ENCODE peak calls at places on chromosome 2, in seven cellular contexts. N is left lung, M is esophagus squamous epithelium, C is heart left ventricle, H is IMR-90, W is adrenal gland, J is cardiac fibroblast. S is an unnamed sample.

GRCh38 chr2:20723543-20723942 is 56.6 kb downstream of the GDF7 start:
- DNase-seq in M (no peak), C (no peak), J (peak), N (no peak), H (peak), W (no peak), S (no peak)

GRCh38 chr2:238810321-238810720 is 37.6 kb upstream of the TWIST2 start:
- DNase-seq in H (no peak), C (no peak), J (no peak), M (no peak), N (no peak), W (no peak), S (no peak)

GRCh38 chr2:12501469-12502147 is 215.1 kb upstream of the TRIB2 start:
- DNase-seq in W (peak), J (no peak), M (no peak), N (no peak), C (peak), H (peak), S (no peak)

GRCh38 chr2:228426502-228427216 is 245.2 kb upstream of the SPHKAP start:
- DNase-seq in C (no peak), W (no peak), J (no peak), M (no peak), N (no peak), H (no peak), S (no peak)

GRCh38 chr2:37418956-37419355 is 74.5 kb downstream of the QPCT start:
- DNase-seq in J (no peak), N (no peak), W (no peak), C (no peak), H (peak), M (no peak), S (peak)

GRCh38 chr2:70728128-70728527 is 39.9 kb downstream of the ADD2 start:
- DNase-seq in J (no peak), C (no peak), M (no peak), W (no peak), N (no peak), H (no peak), S (no peak)

GRCh38 chr2:24404582-24404981 is 44.2 kb upstream of the ITSN2 start:
- DNase-seq in N (no peak), H (peak), J (peak), M (no peak), C (no peak), W (peak), S (peak)

GRCh38 chr2:6960659-6961058 is 43.4 kb downstream of the RNF144A start:
- DNase-seq in W (peak), J (peak), H (peak), C (no peak), N (no peak), M (no peak), S (peak)

GRCh38 chr2:45278345-45279078 is 269.3 kb upstream of the SIX2 start:
- DNase-seq in J (no peak), C (no peak), N (no peak), W (no peak), H (peak), M (no peak), S (no peak)

GRCh38 chr2:144456680-144457079 is 63.2 kb downstream of the ZEB2 start:
- DNase-seq in J (peak), H (peak), W (peak), M (no peak), N (no peak), C (peak), S (peak)

GRCh38 chr2:177572236-177572671 is 179.7 kb downstream of the AGPS start:
- DNase-seq in C (no peak), W (no peak), M (no peak), J (no peak), H (no peak), N (no peak), S (peak)

GRCh38 chr2:96537734-96538486 is 1.4 kb downstream of the ARID5A start:
- DNase-seq in J (no peak), N (peak), C (no peak), H (no peak), W (no peak), M (no peak), S (no peak)

GRCh38 chr2:168355110-168355509 is 101.0 kb upstream of the CERS6 start:
- DNase-seq in W (no peak), J (no peak), M (no peak), H (no peak), C (no peak), N (no peak), S (no peak)

GRCh38 chr2:85019121-85019520 is 48.2 kb downstream of the KCMF1 start:
- DNase-seq in M (no peak), J (no peak), C (no peak), N (no peak), W (no peak), H (no peak), S (peak)

GRCh38 chr2:199458017-199458805 is 472 bp upstream of the SATB2 start:
- DNase-seq in W (no peak), H (no peak), N (peak), C (peak), J (no peak), M (no peak), S (no peak)

GRCh38 chr2:67532325-67532724 is 135.2 kb downstream of the ETAA1 start:
- DNase-seq in M (no peak), C (no peak), W (no peak), N (no peak), J (no peak), H (no peak), S (no peak)

GRCh38 chr2:184646177-184646576 is 47.8 kb downstream of the ZNF804A start:
- DNase-seq in C (no peak), W (no peak), J (peak), N (no peak), H (peak), M (no peak), S (peak)

GRCh38 chr2:138510319-138510718 is 8.7 kb downstream of the SPOPL start:
- DNase-seq in J (no peak), W (no peak), M (no peak), C (no peak), N (no peak), H (no peak), S (no peak)

GRCh38 chr2:166230024-166230723 is 102.4 kb upstream of the SCN1A start:
- DNase-seq in N (no peak), M (no peak), H (peak), C (no peak), W (no peak), J (peak), S (peak)

GRCh38 chr2:88350262-88350640 is 102.2 kb downstream of the FOXI3 start:
- DNase-seq in J (no peak), W (no peak), C (no peak), H (no peak), N (no peak), M (no peak), S (no peak)

GRCh38 chr2:79977782-79978181 is 326.8 kb downstream of the LRRTM1 start:
- DNase-seq in W (no peak), J (no peak), M (no peak), H (peak), N (no peak), C (no peak), S (no peak)

GRCh38 chr2:149573760-149574159 is 13.8 kb downstream of the MMADHC start:
- DNase-seq in C (no peak), J (peak), H (peak), W (no peak), M (no peak), N (no peak), S (no peak)

GRCh38 chr2:26693287-26693849 is 846 bp downstream of the KCNK3 start:
- DNase-seq in N (no peak), J (no peak), H (no peak), M (no peak), C (peak), W (peak), S (no peak)

GRCh38 chr2:235745597-235745996 is 251.8 kb downstream of the AGAP1 start:
- DNase-seq in H (peak), M (no peak), N (no peak), J (peak), C (no peak), W (no peak), S (peak)

GRCh38 chr2:222912776-222913175 is 51.9 kb downstream of the ACSL3 start:
- DNase-seq in C (no peak), J (no peak), N (no peak), W (no peak), M (no peak), H (no peak), S (no peak)

GRCh38 chr2:222915092-222915957 is 54.5 kb downstream of the ACSL3 start:
- DNase-seq in W (no peak), M (no peak), J (peak), N (no peak), C (no peak), H (peak), S (peak)

GRCh38 chr2:222919841-222920609 is 59.2 kb downstream of the ACSL3 start:
- DNase-seq in H (peak), N (no peak), M (no peak), C (peak), J (peak), W (no peak), S (peak)

GRCh38 chr2:222920657-222921186 is 59.9 kb downstream of the ACSL3 start:
- DNase-seq in M (no peak), N (no peak), W (no peak), C (no peak), H (no peak), J (no peak), S (no peak)

GRCh38 chr2:222916229-222917197 is 55.7 kb downstream of the ACSL3 start:
- DNase-seq in J (no peak), M (no peak), H (no peak), N (no peak), W (no peak), C (no peak), S (no peak)
- TF ChIP-seq CTCF in J (no peak), M (no peak), H (no peak), N (no peak), W (no peak), C (peak), S (no peak)

GRCh38 chr2:30267161-30267568 is 35.8 kb downstream of the LBH start:
- DNase-seq in W (no peak), M (no peak), N (no peak), H (no peak), C (no peak), J (no peak), S (no peak)

GRCh38 chr2:30266051-30266621 is 34.8 kb downstream of the LBH start:
- DNase-seq in C (peak), J (peak), N (no peak), H (no peak), W (peak), M (no peak), S (no peak)

GRCh38 chr2:30264236-30264635 is 32.9 kb downstream of the LBH start:
- DNase-seq in M (no peak), N (no peak), W (peak), C (no peak), J (no peak), H (no peak), S (no peak)

GRCh38 chr2:30266705-30267104 is 35.4 kb downstream of the LBH start:
- DNase-seq in C (no peak), W (no peak), M (no peak), J (no peak), N (no peak), H (no peak), S (no peak)

DNA sequence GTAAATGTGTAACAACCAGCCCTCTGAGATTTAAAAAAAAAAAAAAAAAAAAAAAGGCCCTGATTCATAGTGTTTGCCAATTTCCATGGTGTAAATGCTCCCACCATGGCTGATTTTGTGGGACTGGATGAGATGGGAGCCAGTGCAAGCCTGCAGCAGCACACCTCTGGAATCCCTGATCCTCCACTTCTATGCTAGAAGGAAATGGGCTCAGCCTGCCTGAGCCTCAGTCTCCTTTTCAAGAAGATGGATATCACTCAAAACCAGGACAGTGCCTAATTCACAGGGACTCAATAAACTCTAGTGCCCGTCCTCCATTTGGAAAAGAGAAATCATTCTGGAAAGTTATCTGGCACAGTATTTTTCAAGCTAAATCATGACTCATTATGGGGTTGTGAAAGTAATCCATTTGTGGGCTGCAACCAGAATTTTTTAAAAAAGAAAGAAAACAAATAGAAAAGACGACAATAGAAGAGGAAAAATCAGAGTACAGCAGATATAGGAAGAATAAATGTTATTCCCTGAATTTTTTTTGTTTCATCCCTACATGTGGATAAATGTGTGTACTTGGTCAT is 34.2 kb downstream of the LBH start:
- DNase-seq in W (peak), C (no peak), H (peak), J (peak), M (no peak), N (no peak), S (peak)
- H3K4me3 ChIP-seq in W (no peak), C (peak), H (no peak), J (no peak), M (no peak), N (no peak), S (no peak)

DNA sequence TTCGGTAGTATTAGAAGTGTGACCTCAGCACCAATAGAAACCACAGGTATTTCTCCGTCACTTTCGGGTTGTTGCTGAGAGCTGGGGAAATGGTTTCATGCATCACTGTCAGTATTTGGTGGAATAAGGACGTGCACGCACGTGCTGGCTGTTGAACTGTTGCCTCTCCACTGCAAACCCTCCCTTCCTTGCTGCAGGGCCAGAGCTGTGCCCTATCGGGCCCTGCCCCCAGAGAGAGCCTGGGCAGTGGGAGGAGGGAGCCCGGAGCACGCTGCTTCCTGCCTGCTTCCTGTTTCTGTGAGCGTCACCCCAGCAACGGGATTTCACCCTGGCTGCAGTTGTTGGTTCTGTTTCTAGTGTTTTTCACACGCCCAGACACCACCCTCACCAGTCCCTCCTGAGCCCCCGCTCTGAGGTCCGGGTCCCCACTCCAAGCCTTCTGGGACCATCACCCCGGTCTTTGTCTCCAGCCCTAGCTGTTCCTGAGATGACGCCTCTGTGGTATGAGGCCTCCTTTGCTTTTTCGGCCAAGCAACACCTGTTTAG is 47.4 kb downstream of the LRRFIP1 start:
- DNase-seq in W (peak), J (peak), H (peak), C (peak), M (peak), N (peak), S (peak)
- TF ChIP-seq CTCF in W (peak), J (no peak), H (no peak), C (no peak), M (peak), N (no peak), S (no peak)

DNA sequence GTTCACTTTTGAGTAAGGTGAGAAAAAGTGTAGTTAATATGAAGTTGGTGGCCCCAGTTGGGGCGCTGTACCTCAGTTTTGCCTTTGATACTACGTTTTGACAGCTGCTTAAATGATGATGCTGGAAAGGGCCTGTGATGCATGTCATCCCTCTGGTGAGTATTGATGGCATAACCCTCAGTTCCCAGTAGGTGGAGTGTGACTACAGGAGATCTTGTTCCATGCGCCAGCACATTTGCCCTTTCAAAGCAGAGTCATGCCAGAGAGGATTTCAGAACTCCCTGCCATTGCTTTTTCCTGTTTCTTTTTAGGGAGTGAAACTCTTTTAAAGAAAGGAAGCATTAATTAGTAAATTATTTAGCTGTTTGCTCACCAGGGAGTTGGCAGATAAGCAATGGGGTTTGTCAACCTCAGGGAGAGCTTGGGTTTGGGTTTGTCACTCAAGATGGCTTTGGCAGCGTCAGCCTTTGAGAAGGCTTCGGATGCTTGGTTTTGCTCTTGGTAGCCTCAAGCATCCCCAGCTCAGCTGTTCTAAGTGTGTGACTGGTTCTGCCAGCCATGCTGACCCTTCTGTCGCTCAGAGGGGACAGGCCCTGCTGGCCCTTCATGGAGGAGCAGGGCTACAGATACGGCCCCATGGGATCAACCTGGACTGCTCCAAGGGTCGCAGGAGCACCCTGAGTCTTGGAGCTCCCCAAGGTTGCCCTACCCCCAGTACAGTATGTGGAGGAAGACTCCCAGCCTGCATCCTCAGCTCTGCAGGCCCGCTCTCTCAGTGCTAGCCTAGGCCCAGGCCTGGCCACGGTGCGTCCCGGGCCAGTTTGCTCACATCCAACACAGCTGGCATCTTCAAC is 29.1 kb downstream of the ARMC9 start:
- DNase-seq in C (peak), J (peak), H (peak), N (no peak), M (no peak), W (peak), S (peak)
- H3K4me3 ChIP-seq in C (no peak), J (no peak), H (no peak), N (no peak), M (no peak), W (no peak), S (no peak)

GRCh38 chr2:125867908-125868307 is 788.0 kb upstream of the GYPC start:
- DNase-seq in C (no peak), H (no peak), N (no peak), W (no peak), M (no peak), J (no peak), S (no peak)
- TF ChIP-seq CTCF in C (no peak), H (no peak), N (no peak), W (no peak), M (no peak), J (no peak), S (no peak)

GRCh38 chr2:153388246-153388645 is 90.3 kb downstream of the RPRM start:
- DNase-seq in W (no peak), M (no peak), C (no peak), H (no peak), J (no peak), N (no peak), S (peak)

GRCh38 chr2:153387203-153387602 is 91.4 kb downstream of the RPRM start:
- DNase-seq in C (no peak), M (no peak), H (no peak), W (no peak), N (no peak), J (no peak), S (no peak)

GRCh38 chr2:153391131-153391530 is 87.4 kb downstream of the RPRM start:
- DNase-seq in N (no peak), C (no peak), M (no peak), J (no peak), H (no peak), W (no peak), S (no peak)

DNA sequence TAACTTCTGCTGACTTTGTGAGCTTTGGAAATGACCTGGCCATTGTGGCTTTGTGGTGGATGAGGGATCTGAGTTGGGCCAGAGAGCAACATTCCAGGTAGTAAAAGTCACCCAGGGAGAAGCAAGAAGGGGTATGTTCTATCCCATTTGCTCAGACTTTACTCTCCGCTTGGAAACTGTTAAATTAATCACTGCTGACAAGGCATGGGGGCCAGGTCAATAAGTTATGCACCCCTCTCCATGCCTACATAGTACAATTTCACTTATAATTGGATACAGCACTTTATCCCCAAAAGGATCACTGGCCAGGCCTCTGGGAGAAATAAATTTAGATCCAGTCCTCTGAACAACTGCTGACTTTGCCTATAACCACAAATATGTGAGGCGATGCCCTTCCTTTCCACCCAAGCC is 92.1 kb downstream of the RPRM start:
- DNase-seq in C (no peak), M (no peak), W (no peak), N (no peak), J (no peak), H (no peak), S (no peak)
- H3K4me3 ChIP-seq in C (no peak), M (no peak), W (no peak), N (no peak), J (no peak), H (no peak), S (no peak)

GRCh38 chr2:181715033-181715630 is 34.8 kb upstream of the NEUROD1 start:
- DNase-seq in M (no peak), W (peak), H (peak), N (no peak), C (peak), J (peak), S (peak)
- TF ChIP-seq CTCF in M (peak), W (peak), H (peak), N (peak), C (peak), J (peak), S (peak)

GRCh38 chr2:19362094-19362649 is 3.7 kb upstream of the OSR1 start:
- DNase-seq in H (peak), W (no peak), C (no peak), N (no peak), J (peak), M (no peak), S (peak)

GRCh38 chr2:19360266-19360665 is 1.8 kb upstream of the OSR1 start:
- DNase-seq in M (no peak), H (no peak), J (no peak), N (no peak), C (no peak), W (no peak), S (no peak)

GRCh38 chr2:19361325-19361990 is 3.0 kb upstream of the OSR1 start:
- DNase-seq in J (no peak), W (no peak), H (no peak), M (no peak), C (no peak), N (peak), S (no peak)

GRCh38 chr2:19359456-19359855 is 1.0 kb upstream of the OSR1 start:
- DNase-seq in W (no peak), M (no peak), C (no peak), N (no peak), H (no peak), J (no peak), S (no peak)

GRCh38 chr2:19360881-19361321 is 2.5 kb upstream of the OSR1 start:
- DNase-seq in N (no peak), W (no peak), H (no peak), C (no peak), M (no peak), J (no peak), S (no peak)
- H3K4me3 ChIP-seq in N (no peak), W (no peak), H (no peak), C (peak), M (no peak), J (no peak), S (no peak)